ENCODE peak calls at places on chromosomes 16 and 17, in ten cellular contexts. Q is esophagus squamous epithelium, O is transverse colon, R is A549, L is Peyer's patch, U is tibial nerve, P is heart left ventricle, I is suprapubic skin, T is K562, G is body of pancreas. K is an unnamed sample. For H3K4me1, the result is how much of the 10 kb centered on the place peaks cover.

GRCh38 chr16:10539256-10539655 is 41.1 kb downstream of the EMP2 start:
- DNase-seq in Q (no peak), O (no peak), R (no peak), L (no peak), U (no peak), P (no peak), I (no peak), T (no peak), G (no peak), K (no peak)

GRCh38 chr16:28187595-28188004 is 24.2 kb downstream of the XPO6 start:
- DNase-seq in Q (no peak), O (no peak), R (no peak), L (no peak), U (no peak), P (no peak), I (no peak), T (no peak), G (no peak), K (no peak)

GRCh38 chr16:69890114-69890890 is 60.8 kb upstream of the CLEC18A start:
- DNase-seq in Q (no peak), O (peak), R (no peak), L (no peak), U (peak), P (peak), I (peak), T (no peak), G (peak), K (no peak)

GRCh38 chr16:30700491-30700890 is 1.5 kb downstream of the SRCAP start:
- DNase-seq in Q (no peak), O (no peak), R (no peak), L (no peak), U (no peak), P (peak), I (no peak), T (peak), G (no peak), K (no peak)

GRCh38 chr16:77785365-77785764 is 3.0 kb upstream of the VAT1L start:
- DNase-seq in Q (no peak), O (no peak), R (no peak), L (no peak), U (no peak), P (no peak), I (no peak), T (no peak), G (no peak), K (no peak)

GRCh38 chr17:17171991-17172939 is 33.9 kb downstream of the PLD6 start:
- DNase-seq in Q (no peak), O (no peak), R (no peak), L (no peak), U (no peak), P (peak), I (peak), T (peak), G (peak), K (no peak)

GRCh38 chr17:76537288-76537577 is 276 bp downstream of the CYGB start:
- DNase-seq in Q (no peak), O (no peak), R (no peak), L (peak), U (no peak), P (peak), I (no peak), T (no peak), G (peak), K (no peak)

GRCh38 chr16:12339686-12340085 is 363.2 kb downstream of the SNX29 start:
- DNase-seq in Q (no peak), O (no peak), R (no peak), L (no peak), U (no peak), P (no peak), I (no peak), T (no peak), G (no peak), K (no peak)

GRCh38 chr16:49460786-49461470 is 87.3 kb downstream of the C16orf78 start:
- DNase-seq in Q (no peak), O (no peak), R (no peak), L (no peak), U (no peak), P (no peak), I (no peak), T (no peak), G (no peak), K (no peak)

GRCh38 chr16:55035956-55036355 is 105.3 kb downstream of the IRX5 start:
- DNase-seq in Q (no peak), O (no peak), R (no peak), L (no peak), U (no peak), P (no peak), I (no peak), T (no peak), G (no peak), K (no peak)

GRCh38 chr17:30812218-30813177 is 12.0 kb downstream of the CRLF3 start:
- DNase-seq in Q (no peak), O (no peak), R (no peak), L (no peak), U (no peak), P (no peak), I (no peak), T (no peak), G (no peak), K (peak)

GRCh38 chr16:7482596-7483290 is 150.1 kb downstream of the RBFOX1 start:
- DNase-seq in Q (no peak), O (no peak), R (no peak), L (no peak), U (no peak), P (no peak), I (no peak), T (no peak), G (no peak), K (no peak)

GRCh38 chr16:76265434-76266045 is 11.7 kb upstream of the CNTNAP4 start:
- DNase-seq in Q (no peak), O (peak), R (peak), L (peak), U (no peak), P (no peak), I (no peak), T (peak), G (peak), K (peak)

GRCh38 chr17:77772461-77772897 is 186.0 kb upstream of the TNRC6C start:
- DNase-seq in Q (no peak), O (peak), R (peak), L (peak), U (peak), P (peak), I (no peak), T (peak), G (peak), K (peak)

GRCh38 chr16:732936-733335 is 6.0 kb downstream of the HAGHL start:
- DNase-seq in Q (no peak), O (no peak), R (peak), L (no peak), U (no peak), P (no peak), I (no peak), T (no peak), G (no peak), K (no peak)

GRCh38 chr17:16304832-16305231 is 48.4 kb downstream of the CENPV start:
- DNase-seq in Q (no peak), O (no peak), R (peak), L (no peak), U (no peak), P (no peak), I (no peak), T (peak), G (no peak), K (no peak)

GRCh38 chr17:16968786-16969185 is 3.1 kb downstream of the TNFRSF13B start:
- DNase-seq in Q (no peak), O (no peak), R (no peak), L (no peak), U (no peak), P (no peak), I (no peak), T (no peak), G (no peak), K (no peak)

GRCh38 chr17:59361916-59362810 is 30.7 kb downstream of the YPEL2 start:
- DNase-seq in Q (no peak), O (no peak), R (no peak), L (no peak), U (no peak), P (no peak), I (no peak), T (no peak), G (no peak), K (no peak)

GRCh38 chr17:74730491-74731346 is 6.3 kb upstream of the RAB37 start:
- DNase-seq in Q (no peak), O (peak), R (no peak), L (no peak), U (no peak), P (no peak), I (no peak), T (no peak), G (peak), K (no peak)

GRCh38 chr17:83079766-83080616 is 582 bp downstream of the METRNL start:
- DNase-seq in Q (no peak), O (no peak), R (no peak), L (no peak), U (no peak), P (no peak), I (no peak), T (no peak), G (no peak), K (no peak)

GRCh38 chr17:10251212-10251948 is 53.0 kb upstream of the GAS7 start:
- DNase-seq in Q (no peak), O (no peak), R (no peak), L (no peak), U (no peak), P (no peak), I (no peak), T (peak), G (no peak), K (no peak)

GRCh38 chr17:68540981-68541380 is 28.8 kb downstream of the PRKAR1A start:
- DNase-seq in Q (no peak), O (no peak), R (no peak), L (no peak), U (no peak), P (no peak), I (no peak), T (no peak), G (no peak), K (no peak)

GRCh38 chr17:19558946-19559345 is 25.3 kb downstream of the SLC47A1 start:
- DNase-seq in Q (no peak), O (no peak), R (no peak), L (no peak), U (no peak), P (no peak), I (no peak), T (no peak), G (no peak), K (no peak)

GRCh38 chr17:40348562-40349476 is 15.7 kb downstream of the GJD3 start:
- DNase-seq in Q (no peak), O (peak), R (no peak), L (no peak), U (no peak), P (peak), I (no peak), T (no peak), G (peak), K (peak)

GRCh38 chr17:28807925-28808641 is 34.5 kb downstream of the FAM222B start:
- DNase-seq in Q (no peak), O (no peak), R (peak), L (no peak), U (no peak), P (no peak), I (no peak), T (no peak), G (peak), K (no peak)

GRCh38 chr17:75539969-75540729 is 14.7 kb downstream of the LLGL2 start:
- DNase-seq in Q (no peak), O (no peak), R (no peak), L (no peak), U (no peak), P (no peak), I (no peak), T (no peak), G (peak), K (no peak)

GRCh38 chr17:71792966-71793365 is 327.9 kb upstream of the SOX9 start:
- DNase-seq in Q (no peak), O (no peak), R (no peak), L (no peak), U (no peak), P (no peak), I (no peak), T (no peak), G (no peak), K (no peak)

GRCh38 chr17:58369214-58370031 is 17.4 kb upstream of the SUPT4H1 start:
- DNase-seq in Q (no peak), O (no peak), R (no peak), L (no peak), U (no peak), P (no peak), I (no peak), T (no peak), G (no peak), K (no peak)

GRCh38 chr16:53415504-53415903 is 18.8 kb upstream of the RBL2 start:
- DNase-seq in Q (no peak), O (no peak), R (peak), L (no peak), U (no peak), P (no peak), I (no peak), T (peak), G (peak), K (no peak)

GRCh38 chr17:29584452-29585079 is 4.9 kb downstream of the GIT1 start:
- DNase-seq in Q (no peak), O (no peak), R (no peak), L (no peak), U (peak), P (peak), I (peak), T (no peak), G (no peak), K (peak)

GRCh38 chr17:6346387-6346786 is 88.5 kb downstream of the AIPL1 start:
- DNase-seq in Q (no peak), O (no peak), R (no peak), L (no peak), U (no peak), P (no peak), I (no peak), T (no peak), G (no peak), K (no peak)

GRCh38 chr17:72119963-72120877 is 600 bp upstream of the SOX9 start:
- DNase-seq in Q (no peak), O (peak), R (no peak), L (peak), U (no peak), P (peak), I (peak), T (no peak), G (peak), K (peak)

GRCh38 chr16:24858219-24859041 is 12.7 kb downstream of the SLC5A11 start:
- DNase-seq in Q (no peak), O (peak), R (peak), L (peak), U (no peak), P (peak), I (no peak), T (peak), G (peak), K (peak)

GRCh38 chr17:6269474-6269873 is 165.4 kb downstream of the AIPL1 start:
- DNase-seq in Q (no peak), O (peak), R (peak), L (no peak), U (no peak), P (peak), I (no peak), T (peak), G (peak), K (peak)

GRCh38 chr16:84177740-84178070 is 9.2 kb downstream of the TAF1C start:
- DNase-seq in Q (no peak), O (no peak), R (no peak), L (no peak), U (no peak), P (peak), I (no peak), T (no peak), G (no peak), K (no peak)

GRCh38 chr17:27654654-27655524 is 23.9 kb downstream of the LGALS9 start:
- DNase-seq in Q (no peak), O (peak), R (peak), L (peak), U (peak), P (peak), I (no peak), T (peak), G (peak), K (peak)

GRCh38 chr17:9842057-9842758 is 16.5 kb downstream of the GLP2R start:
- DNase-seq in Q (no peak), O (peak), R (peak), L (no peak), U (peak), P (peak), I (no peak), T (no peak), G (peak), K (peak)

GRCh38 chr16:2860826-2861567 is 3.0 kb upstream of the PRSS22 start:
- DNase-seq in Q (no peak), O (no peak), R (no peak), L (no peak), U (no peak), P (no peak), I (no peak), T (peak), G (no peak), K (no peak)

GRCh38 chr16:67547423-67548264 is 14.7 kb upstream of the CTCF start:
- DNase-seq in Q (no peak), O (peak), R (no peak), L (no peak), U (no peak), P (no peak), I (peak), T (no peak), G (no peak), K (peak)
- H3K4me3 ChIP-seq in Q (no peak), O (no peak), R (no peak), L (no peak), U (no peak), P (no peak), I (no peak), T (no peak), G (no peak), K (no peak)

DNA sequence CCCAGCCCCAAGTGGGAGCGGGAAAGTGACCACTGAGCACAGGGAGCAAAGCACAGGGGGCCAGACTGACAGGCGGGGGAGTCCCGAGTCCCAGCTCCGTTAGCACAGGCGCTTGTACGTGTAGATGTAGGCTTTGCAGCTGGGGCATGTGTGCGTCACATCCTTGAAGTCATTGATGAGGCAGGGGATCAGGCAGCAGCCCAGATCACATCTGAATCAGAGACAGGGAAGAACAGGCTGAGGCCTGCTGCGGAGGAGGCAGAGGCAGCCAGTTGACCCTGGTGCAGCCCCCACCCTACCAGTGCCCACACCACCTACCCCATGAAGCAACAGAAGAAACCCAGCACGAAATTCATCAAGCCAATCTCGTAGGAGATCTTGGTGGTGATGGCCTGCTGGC is 26.1 kb downstream of the CDIP1 start:
- DNase-seq in Q (no peak), O (no peak), R (no peak), L (no peak), U (no peak), P (no peak), I (no peak), T (no peak), G (no peak), K (no peak)
- H3K4me1 ChIP-seq in Q (under half), O (under half), R (under half), L (under half), U (under half), P (half or more), I (half or more), T (under half), G (under half), K (under half)

GRCh38 chr17:43483674-43484551 is at the start of gene DHX8:
- DNase-seq in Q (peak), O (peak), R (peak), L (peak), U (peak), P (peak), I (peak), T (peak), G (peak), K (peak)
- TF ChIP-seq POLR2A in Q (peak), O (peak), R (peak), L (peak), U (peak), P (peak), I (peak), T (peak), G (peak), K (peak)

GRCh38 chr16:86611517-86611840 is 33.1 kb downstream of the FOXL1 start:
- DNase-seq in Q (no peak), O (no peak), R (no peak), L (no peak), U (no peak), P (peak), I (no peak), T (no peak), G (no peak), K (no peak)

GRCh38 chr16:86610779-86611516 is 32.6 kb downstream of the FOXL1 start:
- DNase-seq in Q (no peak), O (no peak), R (no peak), L (no peak), U (no peak), P (no peak), I (no peak), T (no peak), G (no peak), K (no peak)

GRCh38 chr16:86609661-86610060 is 31.3 kb downstream of the FOXL1 start:
- DNase-seq in Q (no peak), O (no peak), R (no peak), L (no peak), U (no peak), P (no peak), I (no peak), T (no peak), G (no peak), K (no peak)

GRCh38 chr16:86608301-86608747 is 30.0 kb downstream of the FOXL1 start:
- DNase-seq in Q (no peak), O (no peak), R (no peak), L (no peak), U (no peak), P (no peak), I (no peak), T (no peak), G (no peak), K (no peak)

DNA sequence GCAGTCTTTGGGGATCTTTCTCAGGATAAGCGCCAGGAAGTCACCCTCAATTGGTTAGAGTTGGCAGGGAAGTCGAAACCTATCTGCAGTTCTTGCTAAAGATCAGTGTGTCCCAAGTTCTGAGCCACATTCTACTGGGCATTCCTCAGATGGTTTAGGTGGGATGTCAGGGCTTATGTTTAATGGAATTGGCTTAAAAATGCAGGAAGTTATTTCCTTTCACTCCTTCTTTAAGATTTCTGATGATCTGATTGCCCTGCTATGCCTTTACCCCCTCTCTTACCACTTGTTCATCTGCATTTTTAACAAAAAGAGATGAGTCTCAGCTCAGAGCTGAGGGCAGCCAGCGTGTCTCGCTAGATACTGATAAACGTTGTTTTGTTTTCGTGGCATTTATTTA is 30.8 kb downstream of the FOXL1 start:
- DNase-seq in Q (no peak), O (no peak), R (peak), L (no peak), U (no peak), P (no peak), I (no peak), T (no peak), G (no peak), K (no peak)
- H3K4me3 ChIP-seq in Q (no peak), O (no peak), R (no peak), L (no peak), U (no peak), P (no peak), I (no peak), T (no peak), G (no peak), K (no peak)

GRCh38 chr17:45709889-45710288 is 74.2 kb upstream of the CRHR1 start:
- DNase-seq in Q (no peak), O (no peak), R (no peak), L (no peak), U (no peak), P (no peak), I (no peak), T (no peak), G (no peak), K (no peak)
- H3K4me1 ChIP-seq in Q (under half), O (under half), R (under half), L (under half), U (under half), P (under half), I (under half), T (under half), G (under half), K (under half)

GRCh38 chr16:85290626-85291301 is 178.5 kb upstream of the CIBAR2 start:
- DNase-seq in Q (no peak), O (no peak), R (no peak), L (no peak), U (no peak), P (no peak), I (no peak), T (no peak), G (no peak), K (no peak)
- TF ChIP-seq POLR2A in Q (no peak), O (no peak), R (no peak), L (no peak), U (no peak), P (no peak), I (no peak), T (no peak), G (no peak), K (no peak)

DNA sequence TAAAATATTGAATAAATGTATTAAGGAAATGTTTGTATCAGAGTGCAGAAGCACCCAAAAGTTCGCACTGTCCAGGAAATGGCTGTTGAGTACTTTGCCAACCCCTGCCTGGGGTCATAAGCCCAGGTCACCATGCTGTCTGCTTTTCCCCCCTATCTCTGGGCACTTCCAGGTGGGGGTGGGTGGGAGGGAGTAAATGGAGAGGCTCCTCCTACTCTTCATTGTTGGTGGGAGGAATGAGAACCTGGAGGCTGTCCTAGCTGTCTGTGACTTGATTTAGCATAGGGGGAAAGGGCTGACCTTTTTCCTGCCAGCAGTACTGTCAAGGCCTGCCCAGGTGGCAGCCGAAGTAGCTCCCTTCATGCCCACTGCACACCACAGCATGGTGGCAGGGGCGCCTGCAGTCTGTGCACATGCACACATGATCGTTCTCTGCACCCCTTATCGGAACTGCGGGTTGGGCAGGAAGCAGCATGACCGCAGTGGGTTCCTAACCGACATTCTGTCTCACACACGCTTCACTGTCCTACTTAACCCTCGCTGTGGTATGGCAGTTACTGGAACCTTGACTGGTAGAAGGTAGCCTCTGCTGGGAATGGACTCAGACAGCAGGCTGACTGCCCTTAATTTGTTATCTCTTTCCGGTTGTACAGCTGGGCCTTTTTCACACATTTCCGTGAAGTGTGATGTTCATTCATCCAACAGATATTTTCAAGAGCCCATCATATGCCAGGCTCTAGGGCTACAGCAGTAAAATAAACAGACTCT is 41.5 kb downstream of the LDHD start:
- DNase-seq in Q (peak), O (peak), R (no peak), L (no peak), U (no peak), P (no peak), I (no peak), T (peak), G (peak), K (no peak)
- H3K4me3 ChIP-seq in Q (no peak), O (no peak), R (no peak), L (no peak), U (no peak), P (no peak), I (no peak), T (peak), G (no peak), K (no peak)

K was measured in right lobe of liver.